ENCODE peak calls at places on chromosomes 16 and 17, in four cellular contexts. One of them, this sample, is unnamed.

GRCh38 chr17:74345433-74346241 is 16.0 kb downstream of the BTBD17 start:
- DNase-seq in Panc1: no peak
- DNase-seq in AG04450: no peak
- DNase-seq in neural crest cell: no peak
- DNase-seq in this sample: no peak

GRCh38 chr17:28740406-28741357 is 3.1 kb upstream of the TRAF4 start:
- DNase-seq in Panc1: no peak
- DNase-seq in AG04450: no peak
- DNase-seq in neural crest cell: no peak
- DNase-seq in this sample: no peak

GRCh38 chr17:36980281-36980761 is 31.6 kb downstream of the AATF start:
- DNase-seq in Panc1: no peak
- DNase-seq in AG04450: peak; percentile 11
- DNase-seq in neural crest cell: no peak
- DNase-seq in this sample: no peak

GRCh38 chr17:62663304-62663703 is 35.8 kb downstream of the MRC2 start:
- DNase-seq in Panc1: no peak
- DNase-seq in AG04450: no peak
- DNase-seq in neural crest cell: no peak
- DNase-seq in this sample: no peak

GRCh38 chr16:52451971-52452421 is 94.9 kb downstream of the TOX3 start:
- DNase-seq in Panc1: no peak
- DNase-seq in AG04450: no peak
- DNase-seq in neural crest cell: no peak
- DNase-seq in this sample: no peak

GRCh38 chr16:65727534-65728137 is 605.8 kb upstream of the CDH11 start:
- DNase-seq in Panc1: no peak
- DNase-seq in AG04450: no peak
- DNase-seq in neural crest cell: no peak
- DNase-seq in this sample: no peak

GRCh38 chr16:48720266-48720665 is 110.3 kb upstream of the N4BP1 start:
- DNase-seq in Panc1: no peak
- DNase-seq in AG04450: no peak
- DNase-seq in neural crest cell: peak; percentile 34
- DNase-seq in this sample: no peak

GRCh38 chr16:53546988-53547391 is 44.0 kb upstream of the AKTIP start:
- DNase-seq in Panc1: no peak
- DNase-seq in AG04450: no peak
- DNase-seq in neural crest cell: no peak
- DNase-seq in this sample: no peak

GRCh38 chr16:57821149-57821971 is 19.1 kb upstream of the KIFC3 start:
- DNase-seq in Panc1: no peak
- DNase-seq in AG04450: no peak
- DNase-seq in neural crest cell: no peak
- DNase-seq in this sample: no peak

GRCh38 chr17:79414063-79414462 is 196.8 kb downstream of the RBFOX3 start:
- DNase-seq in Panc1: no peak
- DNase-seq in AG04450: no peak
- DNase-seq in neural crest cell: no peak
- DNase-seq in this sample: no peak

GRCh38 chr16:11211977-11212818 is 43.8 kb downstream of the SOCS1 start:
- DNase-seq in Panc1: no peak
- DNase-seq in AG04450: no peak
- DNase-seq in neural crest cell: no peak
- DNase-seq in this sample: no peak

GRCh38 chr16:84663433-84664101 is 15.3 kb downstream of the KLHL36 start:
- DNase-seq in Panc1: no peak
- DNase-seq in AG04450: no peak
- DNase-seq in neural crest cell: no peak
- DNase-seq in this sample: no peak

GRCh38 chr16:30186782-30187555 is 3.6 kb downstream of the CORO1A start:
- DNase-seq in Panc1: peak; percentile 10
- DNase-seq in AG04450: no peak
- DNase-seq in neural crest cell: peak; percentile 51
- DNase-seq in this sample: no peak

GRCh38 chr17:68052810-68053209 is 17.3 kb downstream of the KPNA2 start:
- DNase-seq in Panc1: no peak
- DNase-seq in AG04450: no peak
- DNase-seq in neural crest cell: no peak
- DNase-seq in this sample: no peak

GRCh38 chr16:88591577-88592021 is 21.4 kb downstream of the ZC3H18 start:
- DNase-seq in Panc1: no peak
- DNase-seq in AG04450: no peak
- DNase-seq in neural crest cell: no peak
- DNase-seq in this sample: no peak

GRCh38 chr17:77765292-77765691 is 193.2 kb upstream of the TNRC6C start:
- DNase-seq in Panc1: no peak
- DNase-seq in AG04450: no peak
- DNase-seq in neural crest cell: no peak
- DNase-seq in this sample: no peak

GRCh38 chr17:49987290-49987585 is 7.8 kb downstream of the DLX3 start:
- DNase-seq in Panc1: no peak
- DNase-seq in AG04450: no peak
- DNase-seq in neural crest cell: no peak
- DNase-seq in this sample: no peak

GRCh38 chr16:88634141-88634993 is 4.0 kb upstream of the IL17C start:
- DNase-seq in Panc1: no peak
- DNase-seq in AG04450: no peak
- DNase-seq in neural crest cell: peak; percentile 56
- DNase-seq in this sample: no peak

GRCh38 chr16:22252317-22252716 is 44.9 kb upstream of the POLR3E start:
- DNase-seq in Panc1: no peak
- DNase-seq in AG04450: no peak
- DNase-seq in neural crest cell: no peak
- DNase-seq in this sample: no peak

GRCh38 chr17:64354824-64355535 is 35.7 kb downstream of the PECAM1 start:
- DNase-seq in Panc1: no peak
- DNase-seq in AG04450: no peak
- DNase-seq in neural crest cell: no peak
- DNase-seq in this sample: no peak

GRCh38 chr16:11182381-11182780 is 73.6 kb downstream of the SOCS1 start:
- DNase-seq in Panc1: no peak
- DNase-seq in AG04450: no peak
- DNase-seq in neural crest cell: no peak
- DNase-seq in this sample: no peak

GRCh38 chr17:48262982-48263586 is 155.5 kb downstream of the SNX11 start:
- DNase-seq in Panc1: no peak
- DNase-seq in AG04450: no peak
- DNase-seq in neural crest cell: no peak
- DNase-seq in this sample: no peak

GRCh38 chr16:58511933-58512815 is 3.1 kb upstream of the SETD6 start:
- DNase-seq in Panc1: no peak
- DNase-seq in AG04450: peak; percentile 16
- DNase-seq in neural crest cell: peak; percentile 84
- DNase-seq in this sample: no peak

GRCh38 chr17:71855000-71855399 is 265.8 kb upstream of the SOX9 start:
- DNase-seq in Panc1: no peak
- DNase-seq in AG04450: no peak
- DNase-seq in neural crest cell: no peak
- DNase-seq in this sample: no peak

GRCh38 chr16:57565461-57565860 is 23.0 kb downstream of the ADGRG5 start:
- DNase-seq in Panc1: no peak
- DNase-seq in AG04450: no peak
- DNase-seq in neural crest cell: no peak
- DNase-seq in this sample: no peak

GRCh38 chr16:72023962-72024361 is 15.4 kb downstream of the DHODH start:
- DNase-seq in Panc1: no peak
- DNase-seq in AG04450: no peak
- DNase-seq in neural crest cell: no peak
- DNase-seq in this sample: no peak

GRCh38 chr17:81253358-81254131 is 14.4 kb downstream of the NDUFAF8 start:
- DNase-seq in Panc1: peak; percentile 15
- DNase-seq in AG04450: no peak
- DNase-seq in neural crest cell: peak; percentile 68
- DNase-seq in this sample: no peak

GRCh38 chr17:59830846-59831486 is 61.8 kb downstream of the TUBD1 start:
- DNase-seq in Panc1: no peak
- DNase-seq in AG04450: no peak
- DNase-seq in neural crest cell: no peak
- DNase-seq in this sample: no peak

GRCh38 chr16:74226361-74226979 is 70.1 kb upstream of the PSMD7 start:
- DNase-seq in Panc1: no peak
- DNase-seq in AG04450: no peak
- DNase-seq in neural crest cell: no peak
- DNase-seq in this sample: no peak

GRCh38 chr16:12535535-12536411 is 267.9 kb downstream of the CPPED1 start:
- DNase-seq in Panc1: no peak
- DNase-seq in AG04450: no peak
- DNase-seq in neural crest cell: peak; percentile 4
- DNase-seq in this sample: no peak

DNA sequence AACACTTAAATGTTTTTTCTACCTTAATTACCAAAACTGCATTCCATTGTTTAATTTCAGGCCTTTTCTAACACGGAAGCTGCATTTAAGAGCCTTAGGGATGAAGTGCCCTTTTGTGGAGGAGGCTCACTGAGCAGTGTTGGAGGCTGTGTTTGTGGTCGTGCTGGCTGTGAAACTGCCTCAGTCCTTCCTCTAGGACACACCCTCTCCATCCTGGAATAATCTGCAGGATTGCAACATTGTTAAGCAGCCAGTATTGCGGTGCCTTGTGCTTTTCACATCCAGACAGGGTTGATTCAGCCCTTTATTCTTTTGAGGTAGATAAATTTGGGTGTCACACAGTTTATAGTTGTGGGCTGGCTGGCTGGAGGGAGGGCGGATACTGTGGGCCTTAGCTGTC is 141.6 kb downstream of the CDRT15L2 start:
- DNase-seq in Panc1: no peak
- DNase-seq in AG04450: no peak
- DNase-seq in neural crest cell: no peak
- DNase-seq in this sample: no peak
- TF ChIP-seq CTCF in Panc1: no peak
- TF ChIP-seq CTCF in AG04450: no peak
- TF ChIP-seq CTCF in neural crest cell: no peak
- TF ChIP-seq CTCF in this sample: no peak

DNA sequence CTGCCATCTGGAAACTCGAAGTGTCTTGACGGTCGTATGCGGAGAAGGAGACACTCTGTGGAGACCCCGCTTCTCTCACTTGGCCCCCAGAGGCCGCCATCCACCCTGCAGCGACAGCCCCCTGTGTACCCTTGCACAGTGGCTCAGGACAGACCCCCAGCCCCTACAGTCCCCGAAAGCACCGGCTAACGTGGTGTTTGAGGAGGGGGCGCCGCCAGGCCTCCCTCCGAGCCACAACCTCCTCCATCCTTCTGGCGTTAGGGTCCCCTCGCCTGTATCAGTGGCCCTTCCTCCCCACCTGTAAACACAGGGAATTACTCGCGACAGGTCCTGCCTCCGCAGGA is 73.6 kb downstream of the LMF1 start:
- DNase-seq in Panc1: no peak
- DNase-seq in AG04450: no peak
- DNase-seq in neural crest cell: no peak
- DNase-seq in this sample: no peak
- TF ChIP-seq CTCF in Panc1: no peak
- TF ChIP-seq CTCF in AG04450: no peak
- TF ChIP-seq CTCF in neural crest cell: no peak
- TF ChIP-seq CTCF in this sample: no peak

DNA sequence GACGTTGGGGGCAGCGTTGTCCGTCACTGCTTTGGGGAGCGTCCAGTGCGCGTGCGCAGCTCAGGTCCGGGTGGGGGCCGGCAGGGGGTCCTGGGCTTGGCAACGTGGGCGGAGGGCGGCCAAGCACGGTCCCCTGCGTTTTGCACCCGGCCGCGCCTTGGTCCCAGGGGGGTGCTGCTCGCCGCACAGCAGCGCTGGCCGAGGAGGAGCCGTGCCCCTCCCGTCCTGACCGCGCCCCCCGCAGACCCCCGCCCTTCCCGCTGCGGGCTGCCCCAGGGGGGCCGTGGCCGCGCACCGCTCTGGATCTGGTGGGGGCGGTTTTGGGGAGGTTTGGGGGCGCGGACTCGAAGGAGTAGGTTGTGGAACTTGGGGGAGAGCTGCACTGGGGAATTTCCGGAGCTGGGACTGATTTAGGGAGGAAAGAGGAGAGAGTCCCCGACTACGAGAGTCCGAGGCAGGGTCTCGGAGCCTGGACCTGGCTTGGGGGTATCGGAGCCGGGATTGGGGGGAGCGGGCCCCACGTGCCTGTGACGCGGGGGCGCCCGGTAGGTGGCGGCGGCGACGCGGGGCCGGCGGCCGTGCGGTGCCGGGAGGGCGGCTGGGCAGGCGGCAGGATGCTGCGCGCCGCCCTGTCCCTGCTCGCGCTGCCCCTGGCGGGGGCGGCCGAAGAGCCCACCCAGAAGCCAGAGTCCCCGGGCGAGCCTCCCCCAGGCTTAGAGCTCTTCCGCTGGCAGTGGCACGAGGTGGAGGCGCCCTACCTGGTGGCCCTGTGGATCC is at the start of gene SLC9A5:
- DNase-seq in Panc1: no peak
- DNase-seq in AG04450: no peak
- DNase-seq in neural crest cell: peak; percentile 35
- DNase-seq in this sample: no peak
- TF ChIP-seq CTCF in Panc1: no peak
- TF ChIP-seq CTCF in AG04450: no peak
- TF ChIP-seq CTCF in neural crest cell: peak; percentile 44
- TF ChIP-seq CTCF in this sample: no peak

DNA sequence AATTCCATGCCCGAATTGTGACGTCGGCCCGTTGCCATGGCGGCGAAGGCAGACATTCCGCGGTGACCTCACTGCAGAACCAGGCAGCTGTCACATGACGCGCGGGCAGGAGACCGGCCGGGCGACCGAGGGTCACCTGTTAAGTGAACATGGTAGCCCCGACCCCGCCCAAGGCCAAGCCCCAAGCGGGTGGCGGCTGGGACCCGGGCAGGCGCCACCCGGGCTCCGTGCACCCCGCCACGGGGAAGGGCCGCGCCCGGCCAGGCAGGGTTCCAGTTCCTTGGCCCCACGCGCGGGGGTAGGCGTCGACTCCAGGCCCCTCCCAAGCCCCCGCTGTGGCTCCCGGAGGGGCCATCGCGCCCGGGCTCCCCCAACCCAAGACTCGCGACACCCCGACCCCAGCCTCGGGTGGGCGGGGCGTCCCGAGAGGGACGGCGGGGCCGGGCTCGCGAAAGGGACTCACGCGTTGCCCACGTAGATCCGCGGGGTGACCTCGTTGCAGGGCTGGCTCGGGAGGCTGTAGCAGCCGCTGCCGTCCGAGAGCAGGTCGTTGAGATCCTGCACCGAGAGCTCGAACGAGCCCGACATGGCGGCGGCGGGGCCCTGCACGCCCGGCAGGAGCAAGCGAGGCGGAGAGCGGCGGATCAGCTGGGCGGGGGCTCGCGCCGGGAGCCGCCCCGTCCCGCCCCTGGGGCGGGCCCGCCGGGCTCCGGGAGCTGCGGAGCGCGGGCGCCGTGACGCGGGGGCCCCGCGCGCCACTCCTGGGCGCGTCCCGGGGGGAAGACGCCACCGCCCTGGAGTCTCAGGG is at the start of gene DUSP3:
- DNase-seq in Panc1: no peak
- DNase-seq in AG04450: peak; percentile 81
- DNase-seq in neural crest cell: peak; percentile 75
- DNase-seq in this sample: peak; percentile 55
- TF ChIP-seq CTCF in Panc1: no peak
- TF ChIP-seq CTCF in AG04450: no peak
- TF ChIP-seq CTCF in neural crest cell: no peak
- TF ChIP-seq CTCF in this sample: no peak

This sample was measured in epithelial cell of proximal tubule.